ENCODE peak calls at places on chromosomes 5 and 9, in nine cellular contexts. One of them, this sample, is unnamed.

GRCh38 chr5:159849437-159850191 is 66.7 kb upstream of the ADRA1B start:
- DNase-seq in mesendoderm: no peak
- DNase-seq in RPMI7951: peak; percentile 81
- DNase-seq in endothelial cell: no peak
- DNase-seq in NCI-H748 treated with DMSO at 0.1 percent for 48 hours: no peak
- DNase-seq in CD4-positive, alpha-beta memory T cell: no peak
- DNase-seq in NCI-H1092: no peak
- DNase-seq in GM23248: peak; percentile 88
- DNase-seq in tibial artery: no peak
- DNase-seq in this sample: peak; percentile 84

GRCh38 chr5:110965773-110966581 is 105.5 kb upstream of the TSLP start:
- DNase-seq in NCI-H1092: no peak
- DNase-seq in RPMI7951: no peak
- DNase-seq in GM23248: peak; percentile 14
- DNase-seq in CD4-positive, alpha-beta memory T cell: no peak
- DNase-seq in tibial artery: no peak
- DNase-seq in mesendoderm: no peak
- DNase-seq in NCI-H748 treated with DMSO at 0.1 percent for 48 hours: no peak
- DNase-seq in endothelial cell: no peak
- DNase-seq in this sample: no peak

GRCh38 chr5:129622531-129622930 is 125.4 kb upstream of the MINAR2 start:
- DNase-seq in CD4-positive, alpha-beta memory T cell: no peak
- DNase-seq in NCI-H1092: no peak
- DNase-seq in mesendoderm: no peak
- DNase-seq in GM23248: no peak
- DNase-seq in RPMI7951: no peak
- DNase-seq in endothelial cell: no peak
- DNase-seq in NCI-H748 treated with DMSO at 0.1 percent for 48 hours: no peak
- DNase-seq in tibial artery: no peak
- DNase-seq in this sample: no peak

GRCh38 chr5:138643040-138643791 is 68.0 kb upstream of the HSPA9 start:
- DNase-seq in GM23248: peak; percentile 3
- DNase-seq in tibial artery: no peak
- DNase-seq in endothelial cell: no peak
- DNase-seq in NCI-H1092: no peak
- DNase-seq in RPMI7951: no peak
- DNase-seq in mesendoderm: peak; percentile 42
- DNase-seq in CD4-positive, alpha-beta memory T cell: no peak
- DNase-seq in NCI-H748 treated with DMSO at 0.1 percent for 48 hours: no peak
- DNase-seq in this sample: no peak

GRCh38 chr5:9090381-9091026 is 455.4 kb downstream of the SEMA5A start:
- DNase-seq in NCI-H748 treated with DMSO at 0.1 percent for 48 hours: no peak
- DNase-seq in NCI-H1092: no peak
- DNase-seq in CD4-positive, alpha-beta memory T cell: no peak
- DNase-seq in RPMI7951: no peak
- DNase-seq in endothelial cell: no peak
- DNase-seq in tibial artery: no peak
- DNase-seq in mesendoderm: no peak
- DNase-seq in GM23248: no peak
- DNase-seq in this sample: no peak

GRCh38 chr9:106954562-106954961 is 91.6 kb downstream of the ZNF462 start:
- DNase-seq in NCI-H748 treated with DMSO at 0.1 percent for 48 hours: no peak
- DNase-seq in CD4-positive, alpha-beta memory T cell: no peak
- DNase-seq in endothelial cell: no peak
- DNase-seq in RPMI7951: no peak
- DNase-seq in tibial artery: no peak
- DNase-seq in mesendoderm: no peak
- DNase-seq in GM23248: peak; percentile 28
- DNase-seq in NCI-H1092: no peak
- DNase-seq in this sample: no peak

GRCh38 chr5:67404261-67405100 is 207.9 kb upstream of the CD180 start:
- DNase-seq in NCI-H1092: no peak
- DNase-seq in endothelial cell: no peak
- DNase-seq in GM23248: peak; percentile 23
- DNase-seq in mesendoderm: no peak
- DNase-seq in NCI-H748 treated with DMSO at 0.1 percent for 48 hours: peak; percentile 39
- DNase-seq in RPMI7951: peak; percentile 3
- DNase-seq in CD4-positive, alpha-beta memory T cell: no peak
- DNase-seq in tibial artery: no peak
- DNase-seq in this sample: no peak

GRCh38 chr5:120446068-120446492 is 18.0 kb upstream of the PRR16 start:
- DNase-seq in tibial artery: no peak
- DNase-seq in NCI-H748 treated with DMSO at 0.1 percent for 48 hours: no peak
- DNase-seq in GM23248: peak; percentile 91
- DNase-seq in CD4-positive, alpha-beta memory T cell: no peak
- DNase-seq in endothelial cell: no peak
- DNase-seq in RPMI7951: peak; percentile 74
- DNase-seq in NCI-H1092: no peak
- DNase-seq in mesendoderm: peak; percentile 56
- DNase-seq in this sample: no peak

GRCh38 chr5:33068786-33069185 is 357.7 kb downstream of the NPR3 start:
- DNase-seq in NCI-H1092: no peak
- DNase-seq in NCI-H748 treated with DMSO at 0.1 percent for 48 hours: no peak
- DNase-seq in endothelial cell: no peak
- DNase-seq in mesendoderm: no peak
- DNase-seq in GM23248: peak; percentile 47
- DNase-seq in CD4-positive, alpha-beta memory T cell: no peak
- DNase-seq in tibial artery: no peak
- DNase-seq in RPMI7951: no peak
- DNase-seq in this sample: no peak

GRCh38 chr9:132851421-132851792 is 26.7 kb downstream of the AK8 start:
- DNase-seq in CD4-positive, alpha-beta memory T cell: no peak
- DNase-seq in NCI-H748 treated with DMSO at 0.1 percent for 48 hours: no peak
- DNase-seq in endothelial cell: no peak
- DNase-seq in RPMI7951: no peak
- DNase-seq in GM23248: no peak
- DNase-seq in mesendoderm: no peak
- DNase-seq in NCI-H1092: no peak
- DNase-seq in tibial artery: no peak
- DNase-seq in this sample: no peak

GRCh38 chr9:125428060-125428481 is 166.4 kb downstream of the GAPVD1 start:
- DNase-seq in NCI-H1092: no peak
- DNase-seq in RPMI7951: no peak
- DNase-seq in mesendoderm: peak; percentile 56
- DNase-seq in NCI-H748 treated with DMSO at 0.1 percent for 48 hours: no peak
- DNase-seq in GM23248: peak; percentile 36
- DNase-seq in endothelial cell: no peak
- DNase-seq in tibial artery: no peak
- DNase-seq in CD4-positive, alpha-beta memory T cell: no peak
- DNase-seq in this sample: no peak

GRCh38 chr5:57335092-57335491 is 147.5 kb downstream of the ACTBL2 start:
- DNase-seq in NCI-H1092: no peak
- DNase-seq in NCI-H748 treated with DMSO at 0.1 percent for 48 hours: no peak
- DNase-seq in tibial artery: no peak
- DNase-seq in GM23248: peak; percentile 55
- DNase-seq in CD4-positive, alpha-beta memory T cell: no peak
- DNase-seq in RPMI7951: no peak
- DNase-seq in endothelial cell: no peak
- DNase-seq in mesendoderm: no peak
- DNase-seq in this sample: no peak

GRCh38 chr9:76425677-76426453 is 31.6 kb upstream of the RFK start:
- DNase-seq in CD4-positive, alpha-beta memory T cell: no peak
- DNase-seq in mesendoderm: no peak
- DNase-seq in GM23248: no peak
- DNase-seq in NCI-H1092: no peak
- DNase-seq in endothelial cell: no peak
- DNase-seq in NCI-H748 treated with DMSO at 0.1 percent for 48 hours: no peak
- DNase-seq in RPMI7951: no peak
- DNase-seq in tibial artery: no peak
- DNase-seq in this sample: no peak

GRCh38 chr5:172478256-172478655 is 23.9 kb upstream of the SH3PXD2B start:
- DNase-seq in CD4-positive, alpha-beta memory T cell: no peak
- DNase-seq in GM23248: no peak
- DNase-seq in endothelial cell: no peak
- DNase-seq in NCI-H1092: no peak
- DNase-seq in tibial artery: no peak
- DNase-seq in NCI-H748 treated with DMSO at 0.1 percent for 48 hours: no peak
- DNase-seq in mesendoderm: peak; percentile 71
- DNase-seq in RPMI7951: no peak
- DNase-seq in this sample: no peak

GRCh38 chr5:140145818-140146522 is 20.2 kb downstream of the IGIP start:
- DNase-seq in NCI-H1092: no peak
- DNase-seq in mesendoderm: peak; percentile 67
- DNase-seq in RPMI7951: peak; percentile 66
- DNase-seq in NCI-H748 treated with DMSO at 0.1 percent for 48 hours: peak; percentile 7
- DNase-seq in GM23248: peak; percentile 94
- DNase-seq in CD4-positive, alpha-beta memory T cell: peak; percentile 47
- DNase-seq in tibial artery: peak; percentile 79
- DNase-seq in endothelial cell: peak; percentile 83
- DNase-seq in this sample: peak; percentile 89

GRCh38 chr5:61431923-61432620 is 100.0 kb downstream of the ZSWIM6 start:
- DNase-seq in CD4-positive, alpha-beta memory T cell: no peak
- DNase-seq in GM23248: no peak
- DNase-seq in RPMI7951: peak; percentile 23
- DNase-seq in NCI-H1092: no peak
- DNase-seq in tibial artery: no peak
- DNase-seq in mesendoderm: no peak
- DNase-seq in NCI-H748 treated with DMSO at 0.1 percent for 48 hours: no peak
- DNase-seq in endothelial cell: no peak
- DNase-seq in this sample: no peak

GRCh38 chr5:77073667-77074066 is 13.4 kb downstream of the ZBED3 start:
- DNase-seq in CD4-positive, alpha-beta memory T cell: no peak
- DNase-seq in RPMI7951: no peak
- DNase-seq in NCI-H748 treated with DMSO at 0.1 percent for 48 hours: no peak
- DNase-seq in NCI-H1092: no peak
- DNase-seq in mesendoderm: no peak
- DNase-seq in endothelial cell: no peak
- DNase-seq in tibial artery: no peak
- DNase-seq in GM23248: peak; percentile 32
- DNase-seq in this sample: no peak

GRCh38 chr5:42680035-42680434 is 76.6 kb upstream of the CCDC152 start:
- DNase-seq in CD4-positive, alpha-beta memory T cell: no peak
- DNase-seq in RPMI7951: no peak
- DNase-seq in NCI-H748 treated with DMSO at 0.1 percent for 48 hours: no peak
- DNase-seq in endothelial cell: no peak
- DNase-seq in NCI-H1092: no peak
- DNase-seq in tibial artery: no peak
- DNase-seq in GM23248: peak; percentile 27
- DNase-seq in mesendoderm: no peak
- DNase-seq in this sample: no peak

GRCh38 chr5:147369742-147370374 is 135.0 kb downstream of the STK32A start:
- DNase-seq in endothelial cell: no peak
- DNase-seq in NCI-H1092: no peak
- DNase-seq in CD4-positive, alpha-beta memory T cell: no peak
- DNase-seq in RPMI7951: no peak
- DNase-seq in tibial artery: no peak
- DNase-seq in NCI-H748 treated with DMSO at 0.1 percent for 48 hours: peak; percentile 40
- DNase-seq in mesendoderm: no peak
- DNase-seq in GM23248: peak; percentile 56
- DNase-seq in this sample: no peak

GRCh38 chr5:1490360-1490759 is 33.4 kb downstream of the LPCAT1 start:
- DNase-seq in GM23248: no peak
- DNase-seq in mesendoderm: no peak
- DNase-seq in NCI-H748 treated with DMSO at 0.1 percent for 48 hours: no peak
- DNase-seq in NCI-H1092: no peak
- DNase-seq in tibial artery: no peak
- DNase-seq in endothelial cell: no peak
- DNase-seq in RPMI7951: no peak
- DNase-seq in CD4-positive, alpha-beta memory T cell: no peak
- DNase-seq in this sample: no peak

GRCh38 chr9:99822096-99822595 is 461 bp downstream of the NR4A3 start:
- DNase-seq in GM23248: peak; percentile 74
- DNase-seq in RPMI7951: peak; percentile 45
- DNase-seq in mesendoderm: no peak
- DNase-seq in tibial artery: no peak
- DNase-seq in NCI-H1092: no peak
- DNase-seq in endothelial cell: peak; percentile 40
- DNase-seq in NCI-H748 treated with DMSO at 0.1 percent for 48 hours: peak; percentile 56
- DNase-seq in CD4-positive, alpha-beta memory T cell: no peak
- DNase-seq in this sample: no peak

GRCh38 chr5:125541085-125541484 is 794.6 kb upstream of the ZNF608 start:
- DNase-seq in tibial artery: no peak
- DNase-seq in NCI-H1092: no peak
- DNase-seq in endothelial cell: no peak
- DNase-seq in CD4-positive, alpha-beta memory T cell: no peak
- DNase-seq in GM23248: no peak
- DNase-seq in NCI-H748 treated with DMSO at 0.1 percent for 48 hours: no peak
- DNase-seq in mesendoderm: no peak
- DNase-seq in RPMI7951: no peak
- DNase-seq in this sample: no peak

GRCh38 chr9:93963969-93964368 is 8.8 kb upstream of the BARX1 start:
- DNase-seq in NCI-H748 treated with DMSO at 0.1 percent for 48 hours: no peak
- DNase-seq in CD4-positive, alpha-beta memory T cell: no peak
- DNase-seq in mesendoderm: no peak
- DNase-seq in GM23248: no peak
- DNase-seq in NCI-H1092: no peak
- DNase-seq in tibial artery: no peak
- DNase-seq in RPMI7951: no peak
- DNase-seq in endothelial cell: no peak
- DNase-seq in this sample: no peak

GRCh38 chr5:75007537-75007847 is 44.9 kb downstream of the GCNT4 start:
- DNase-seq in endothelial cell: no peak
- DNase-seq in GM23248: peak; percentile 24
- DNase-seq in tibial artery: no peak
- DNase-seq in CD4-positive, alpha-beta memory T cell: no peak
- DNase-seq in RPMI7951: no peak
- DNase-seq in NCI-H748 treated with DMSO at 0.1 percent for 48 hours: no peak
- DNase-seq in NCI-H1092: no peak
- DNase-seq in mesendoderm: peak; percentile 29
- DNase-seq in this sample: peak; percentile 59

GRCh38 chr5:35518104-35518503 is 99.6 kb upstream of the SPEF2 start:
- DNase-seq in NCI-H748 treated with DMSO at 0.1 percent for 48 hours: no peak
- DNase-seq in endothelial cell: no peak
- DNase-seq in tibial artery: no peak
- DNase-seq in CD4-positive, alpha-beta memory T cell: no peak
- DNase-seq in GM23248: no peak
- DNase-seq in RPMI7951: no peak
- DNase-seq in NCI-H1092: no peak
- DNase-seq in mesendoderm: no peak
- DNase-seq in this sample: no peak

GRCh38 chr5:147483961-147484707 is 25.7 kb downstream of the DPYSL3 start:
- DNase-seq in GM23248: peak; percentile 97
- DNase-seq in tibial artery: peak; percentile 85
- DNase-seq in NCI-H748 treated with DMSO at 0.1 percent for 48 hours: peak; percentile 95
- DNase-seq in endothelial cell: peak; percentile 45
- DNase-seq in CD4-positive, alpha-beta memory T cell: no peak
- DNase-seq in RPMI7951: peak; percentile 99
- DNase-seq in mesendoderm: no peak
- DNase-seq in NCI-H1092: peak; percentile 89
- DNase-seq in this sample: peak; percentile 65

GRCh38 chr5:17248999-17249634 is 31.7 kb downstream of the BASP1 start:
- DNase-seq in endothelial cell: no peak
- DNase-seq in tibial artery: peak; percentile 69
- DNase-seq in NCI-H1092: no peak
- DNase-seq in GM23248: peak; percentile 98
- DNase-seq in CD4-positive, alpha-beta memory T cell: no peak
- DNase-seq in NCI-H748 treated with DMSO at 0.1 percent for 48 hours: no peak
- DNase-seq in mesendoderm: peak; percentile 94
- DNase-seq in RPMI7951: peak; percentile 96
- DNase-seq in this sample: peak; percentile 92

GRCh38 chr5:149108651-149109280 is 32.5 kb upstream of the ABLIM3 start:
- DNase-seq in tibial artery: no peak
- DNase-seq in GM23248: peak; percentile 65
- DNase-seq in NCI-H1092: no peak
- DNase-seq in CD4-positive, alpha-beta memory T cell: no peak
- DNase-seq in NCI-H748 treated with DMSO at 0.1 percent for 48 hours: no peak
- DNase-seq in mesendoderm: no peak
- DNase-seq in RPMI7951: no peak
- DNase-seq in endothelial cell: no peak
- DNase-seq in this sample: no peak

GRCh38 chr5:74934949-74935751 is 69.0 kb upstream of the FAM169A start:
- DNase-seq in NCI-H748 treated with DMSO at 0.1 percent for 48 hours: no peak
- DNase-seq in RPMI7951: peak; percentile 63
- DNase-seq in CD4-positive, alpha-beta memory T cell: peak; percentile 43
- DNase-seq in tibial artery: no peak
- DNase-seq in endothelial cell: peak; percentile 8
- DNase-seq in GM23248: peak; percentile 66
- DNase-seq in NCI-H1092: no peak
- DNase-seq in mesendoderm: peak; percentile 78
- DNase-seq in this sample: no peak

GRCh38 chr5:110150199-110150598 is 460.5 kb downstream of the MAN2A1 start:
- DNase-seq in mesendoderm: no peak
- DNase-seq in CD4-positive, alpha-beta memory T cell: no peak
- DNase-seq in NCI-H748 treated with DMSO at 0.1 percent for 48 hours: no peak
- DNase-seq in GM23248: peak; percentile 22
- DNase-seq in NCI-H1092: no peak
- DNase-seq in tibial artery: no peak
- DNase-seq in RPMI7951: no peak
- DNase-seq in endothelial cell: no peak
- DNase-seq in this sample: no peak

GRCh38 chr5:140632366-140633080 is 452 bp downstream of the CD14 start:
- DNase-seq in tibial artery: peak; percentile 84
- DNase-seq in NCI-H1092: no peak
- DNase-seq in RPMI7951: peak; percentile 5
- DNase-seq in GM23248: peak; percentile 73
- DNase-seq in CD4-positive, alpha-beta memory T cell: peak; percentile 55
- DNase-seq in endothelial cell: no peak
- DNase-seq in mesendoderm: no peak
- DNase-seq in NCI-H748 treated with DMSO at 0.1 percent for 48 hours: peak; percentile 56
- DNase-seq in this sample: no peak

This sample was measured in islet precursor cell.